ENCODE peak calls at places on chromosomes 5 and 9, in six cellular contexts. O, K, Z, L, D and R are unnamed samples.

GRCh38 chr5:32076699-32077695 is 97.1 kb downstream of the GOLPH3 start:
- DNase-seq in O (peak), K (peak), Z (peak), L (no peak), D (no peak), R (peak)

GRCh38 chr5:136457390-136458094 is 92.2 kb upstream of the TRPC7 start:
- DNase-seq in O (peak), K (no peak), Z (no peak), L (no peak), D (no peak), R (no peak)

GRCh38 chr5:22604711-22605110 is 248.4 kb downstream of the CDH12 start:
- DNase-seq in O (no peak), K (no peak), Z (no peak), L (no peak), D (no peak), R (no peak)

GRCh38 chr5:146825033-146825432 is 53.5 kb downstream of the PPP2R2B start:
- DNase-seq in O (no peak), K (peak), Z (no peak), L (no peak), D (no peak), R (peak)

GRCh38 chr5:74272019-74272775 is 368.3 kb downstream of the ENC1 start:
- DNase-seq in O (no peak), K (no peak), Z (no peak), L (no peak), D (no peak), R (no peak)

GRCh38 chr9:95788011-95788410 is 87.5 kb upstream of the ERCC6L2 start:
- DNase-seq in O (no peak), K (no peak), Z (no peak), L (no peak), D (no peak), R (no peak)

GRCh38 chr5:167208911-167209310 is 1082.5 kb upstream of the WWC1 start:
- DNase-seq in O (no peak), K (no peak), Z (no peak), L (no peak), D (no peak), R (no peak)

GRCh38 chr5:18305288-18305899 is 671.1 kb downstream of the TAF11L14 start:
- DNase-seq in O (no peak), K (peak), Z (no peak), L (no peak), D (no peak), R (no peak)

GRCh38 chr5:15694694-15695093 is 194.7 kb downstream of the FBXL7 start:
- DNase-seq in O (no peak), K (no peak), Z (no peak), L (no peak), D (no peak), R (no peak)

GRCh38 chr5:115366223-115366622 is 69.8 kb upstream of the CCDC112 start:
- DNase-seq in O (no peak), K (no peak), Z (no peak), L (no peak), D (no peak), R (no peak)

GRCh38 chr5:15585826-15586591 is 86.0 kb downstream of the FBXL7 start:
- DNase-seq in O (no peak), K (no peak), Z (no peak), L (no peak), D (no peak), R (no peak)

GRCh38 chr9:114430443-114430842 is 42.7 kb upstream of the AKNA start:
- DNase-seq in O (peak), K (no peak), Z (no peak), L (no peak), D (peak), R (peak)

GRCh38 chr5:141521244-141521781 is 32.4 kb downstream of the PCDHGC5 start:
- DNase-seq in O (no peak), K (no peak), Z (peak), L (no peak), D (no peak), R (no peak)

GRCh38 chr9:3793363-3793762 is 267.6 kb upstream of the RFX3 start:
- DNase-seq in O (no peak), K (no peak), Z (no peak), L (no peak), D (no peak), R (no peak)

GRCh38 chr5:95852567-95852966 is 30.0 kb upstream of the GLRX start:
- DNase-seq in O (no peak), K (no peak), Z (no peak), L (no peak), D (no peak), R (no peak)

GRCh38 chr5:95887977-95888376 is 65.5 kb upstream of the GLRX start:
- DNase-seq in O (no peak), K (no peak), Z (no peak), L (no peak), D (no peak), R (no peak)